ENCODE peak calls at places on chromosomes 3 and 15, in four cellular contexts. Y is K562, B is HepG2, T is HCT116. W is an unnamed sample. For H3K4me1, the result is how much of the 10 kb centered on the place peaks cover.

GRCh38 chr3:178930116-178930515 is 141.5 kb downstream of the ZMAT3 start:
- DNase-seq in Y (no peak), B (no peak), T (no peak), W (no peak)

GRCh38 chr3:9280477-9281219 is 31.2 kb upstream of the SRGAP3 start:
- DNase-seq in Y (no peak), B (no peak), T (no peak), W (no peak)

GRCh38 chr3:87228316-87228715 is 1.2 kb downstream of the CHMP2B start:
- DNase-seq in Y (no peak), B (peak), T (no peak), W (no peak)

GRCh38 chr15:30923429-30923828 is 19.7 kb downstream of the FAN1 start:
- DNase-seq in Y (no peak), B (no peak), T (no peak), W (no peak)

GRCh38 chr3:88032245-88032644 is 26.6 kb downstream of the CGGBP1 start:
- DNase-seq in Y (no peak), B (no peak), T (no peak), W (no peak)

GRCh38 chr3:172987268-172987667 is 153.8 kb downstream of the SPATA16 start:
- DNase-seq in Y (peak), B (peak), T (peak), W (no peak)

GRCh38 chr3:173403376-173403775 is 5.8 kb downstream of the NLGN1 start:
- DNase-seq in Y (no peak), B (no peak), T (no peak), W (no peak)

GRCh38 chr3:66998899-66999235 is 760 bp downstream of the KBTBD8 start:
- DNase-seq in Y (no peak), B (no peak), T (no peak), W (no peak)

GRCh38 chr3:170980399-170980798 is 46.1 kb downstream of the SLC2A2 start:
- DNase-seq in Y (no peak), B (no peak), T (no peak), W (no peak)

GRCh38 chr15:88954431-88955277 is 41.5 kb upstream of the MFGE8 start:
- DNase-seq in Y (no peak), B (no peak), T (no peak), W (no peak)

GRCh38 chr3:30894521-30895289 is at the start of gene GADL1:
- DNase-seq in Y (no peak), B (no peak), T (no peak), W (no peak)

GRCh38 chr3:122947621-122948202 is 79.9 kb downstream of the SEMA5B start:
- DNase-seq in Y (no peak), B (no peak), T (no peak), W (no peak)

GRCh38 chr3:98994128-98994762 is 92.8 kb upstream of the DCBLD2 start:
- DNase-seq in Y (no peak), B (peak), T (peak), W (no peak)

GRCh38 chr3:15510493-15510892 is 11.0 kb downstream of the COLQ start:
- DNase-seq in Y (no peak), B (no peak), T (no peak), W (no peak)

GRCh38 chr3:15512173-15512572 is 9.3 kb downstream of the COLQ start:
- DNase-seq in Y (no peak), B (no peak), T (no peak), W (no peak)

GRCh38 chr3:15513810-15514662 is 7.5 kb downstream of the COLQ start:
- DNase-seq in Y (no peak), B (no peak), T (no peak), W (no peak)

GRCh38 chr3:15513121-15513520 is 8.4 kb downstream of the COLQ start:
- DNase-seq in Y (no peak), B (no peak), T (no peak), W (no peak)

GRCh38 chr3:15511156-15511555 is 10.3 kb downstream of the COLQ start:
- DNase-seq in Y (no peak), B (no peak), T (no peak), W (no peak)
- H3K4me3 ChIP-seq in Y (no peak), B (no peak), T (no peak), W (no peak)

DNA sequence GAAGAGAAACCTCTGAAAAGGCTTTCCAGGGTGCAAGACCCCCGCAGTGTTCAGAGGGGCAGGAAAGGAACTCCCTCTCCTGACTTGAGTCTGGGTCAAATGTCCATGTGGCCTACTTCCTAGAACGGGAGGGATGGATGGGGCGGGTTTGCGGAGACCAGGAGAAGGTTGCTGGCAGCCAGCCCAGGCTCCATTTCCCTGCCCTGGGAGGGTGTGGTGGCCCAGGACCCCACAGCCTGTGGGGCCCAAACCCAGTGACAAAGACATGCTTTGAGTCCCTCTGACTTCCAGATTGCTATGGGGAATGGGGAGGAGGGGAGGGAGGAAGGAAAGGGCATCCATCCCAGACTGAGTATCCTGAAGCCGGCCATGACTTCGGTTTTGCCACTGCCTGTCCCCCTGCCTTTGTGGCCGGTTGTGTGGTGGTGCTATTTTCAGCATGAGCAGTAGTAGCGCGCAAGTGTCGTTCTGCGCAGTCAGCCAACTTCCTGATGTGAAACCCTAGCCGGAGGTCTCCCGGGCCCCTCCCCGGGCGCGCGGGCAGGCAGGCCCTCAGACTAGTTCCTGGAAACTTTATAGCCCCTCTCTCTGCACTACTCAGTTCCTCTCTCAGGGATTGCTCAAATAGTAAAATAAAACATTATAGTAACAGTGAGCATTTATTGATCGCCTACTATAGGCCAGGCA is 24.4 kb downstream of the MAGEF1 start:
- DNase-seq in Y (no peak), B (no peak), T (no peak), W (no peak)
- TF ChIP-seq TCF7L2 in Y (no peak), B (no peak), T (no peak), W (no peak)

GRCh38 chr15:84988909-84989644 is 7.4 kb downstream of the PDE8A start:
- DNase-seq in Y (no peak), B (no peak), T (no peak), W (no peak)
- H3K4me1 ChIP-seq in Y (under half), B (half or more), T (under half), W (under half)

DNA sequence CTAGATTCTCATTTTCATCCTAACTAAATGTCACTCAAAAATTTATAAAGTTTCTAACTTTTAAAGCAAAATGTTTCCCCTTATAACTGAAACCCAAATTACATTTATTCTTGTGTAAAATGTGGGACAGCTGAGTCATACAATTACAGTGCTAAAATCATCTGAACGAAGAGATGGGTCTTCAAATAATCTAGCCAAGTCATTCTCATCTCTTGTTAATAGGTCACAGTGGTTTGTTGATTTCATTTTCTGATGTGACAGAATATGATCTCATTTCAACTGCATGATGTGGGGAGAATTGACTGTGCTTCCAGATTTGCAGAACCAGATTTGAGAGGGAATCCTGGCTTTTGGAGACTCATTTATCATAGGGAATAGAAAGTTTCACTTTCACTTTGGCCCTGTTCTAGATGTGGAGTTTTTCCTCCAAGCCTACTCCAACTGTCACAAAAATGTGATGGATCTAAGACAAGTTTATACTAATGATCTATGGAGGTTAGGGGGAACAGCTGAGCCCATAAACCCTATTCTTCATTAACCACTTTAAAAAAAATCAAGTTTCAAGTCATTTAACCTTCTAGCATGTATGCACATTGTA is 685.0 kb downstream of the PDCD6IP start:
- DNase-seq in Y (no peak), B (no peak), T (no peak), W (no peak)
- H3K4me3 ChIP-seq in Y (no peak), B (no peak), T (no peak), W (peak)

DNA sequence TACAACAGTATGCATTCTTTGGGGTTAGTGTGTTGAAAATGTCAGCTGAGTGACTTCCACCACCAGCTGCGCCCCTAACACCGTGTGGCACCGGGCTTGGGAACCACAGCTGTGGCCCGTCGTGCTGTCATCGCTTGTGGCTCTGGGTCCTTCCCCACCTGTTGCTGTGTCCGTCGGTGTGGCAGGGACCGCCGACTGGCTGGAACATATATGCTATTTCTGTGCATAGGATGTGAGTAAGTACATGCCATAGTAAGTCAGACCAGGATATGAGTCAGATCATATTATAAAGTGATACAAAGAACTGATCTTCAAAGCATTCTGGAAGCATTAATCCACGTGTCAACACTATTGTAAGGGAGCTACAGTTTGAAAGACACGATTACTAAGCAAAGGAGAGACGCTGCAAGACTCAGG is 31.9 kb downstream of the EHD4 start:
- DNase-seq in Y (no peak), B (peak), T (peak), W (peak)
- TF ChIP-seq TCF7L2 in Y (no peak), B (no peak), T (peak), W (peak)

GRCh38 chr15:84727429-84727828 is 11.5 kb upstream of the SEC11A start:
- DNase-seq in Y (no peak), B (no peak), T (no peak), W (no peak)
- H3K4me1 ChIP-seq in Y (under half), B (under half), T (under half), W (under half)

DNA sequence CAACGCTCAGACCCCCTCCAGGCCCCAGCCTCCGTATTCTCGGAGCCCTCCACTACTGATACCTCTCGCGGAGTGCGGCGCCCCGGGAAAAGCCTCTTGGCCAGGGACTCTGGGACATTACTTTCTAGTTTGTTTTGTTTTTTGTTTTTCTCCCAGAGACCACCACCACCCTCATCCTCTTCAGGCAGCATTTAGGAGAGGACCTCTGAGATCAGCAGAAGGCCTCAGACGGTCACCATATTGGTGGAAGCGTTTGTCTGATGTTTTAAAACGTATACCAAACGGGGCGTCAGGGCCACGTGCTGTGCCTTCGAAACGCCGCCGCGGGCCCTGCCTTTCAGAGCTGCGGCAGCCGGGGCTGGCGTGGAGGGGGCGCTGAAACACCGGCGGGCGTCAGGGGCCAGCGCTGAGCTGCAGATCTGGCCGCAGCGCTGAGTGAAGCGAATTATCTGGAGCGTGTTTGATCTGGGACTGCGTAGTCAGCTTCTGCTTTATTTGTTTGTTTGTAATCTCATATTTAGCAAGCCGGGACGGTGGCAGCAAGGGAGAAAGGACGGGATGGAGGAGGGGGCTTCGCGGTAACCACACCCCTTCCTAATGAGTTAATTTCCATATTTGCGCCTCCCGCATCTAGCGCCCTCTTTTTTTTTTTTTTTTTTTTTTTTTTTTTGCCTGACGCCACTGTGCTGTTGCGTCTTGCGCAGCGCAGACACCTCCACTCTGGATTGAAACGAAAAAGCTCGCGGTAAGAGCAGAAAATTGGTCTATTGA is 14.8 kb downstream of the SOX2 start:
- DNase-seq in Y (no peak), B (no peak), T (no peak), W (no peak)
- H3K4me3 ChIP-seq in Y (no peak), B (no peak), T (no peak), W (peak)

GRCh38 chr3:141231101-141231922 is at the start of gene PXYLP1:
- DNase-seq in Y (peak), B (peak), T (peak), W (no peak)

GRCh38 chr3:141233457-141234161 is 2.0 kb downstream of the PXYLP1 start:
- DNase-seq in Y (no peak), B (no peak), T (no peak), W (no peak)

GRCh38 chr3:141230293-141230692 is 1.3 kb upstream of the PXYLP1 start:
- DNase-seq in Y (no peak), B (no peak), T (no peak), W (no peak)

GRCh38 chr3:141234283-141234682 is 2.7 kb downstream of the PXYLP1 start:
- DNase-seq in Y (no peak), B (no peak), T (no peak), W (no peak)

DNA sequence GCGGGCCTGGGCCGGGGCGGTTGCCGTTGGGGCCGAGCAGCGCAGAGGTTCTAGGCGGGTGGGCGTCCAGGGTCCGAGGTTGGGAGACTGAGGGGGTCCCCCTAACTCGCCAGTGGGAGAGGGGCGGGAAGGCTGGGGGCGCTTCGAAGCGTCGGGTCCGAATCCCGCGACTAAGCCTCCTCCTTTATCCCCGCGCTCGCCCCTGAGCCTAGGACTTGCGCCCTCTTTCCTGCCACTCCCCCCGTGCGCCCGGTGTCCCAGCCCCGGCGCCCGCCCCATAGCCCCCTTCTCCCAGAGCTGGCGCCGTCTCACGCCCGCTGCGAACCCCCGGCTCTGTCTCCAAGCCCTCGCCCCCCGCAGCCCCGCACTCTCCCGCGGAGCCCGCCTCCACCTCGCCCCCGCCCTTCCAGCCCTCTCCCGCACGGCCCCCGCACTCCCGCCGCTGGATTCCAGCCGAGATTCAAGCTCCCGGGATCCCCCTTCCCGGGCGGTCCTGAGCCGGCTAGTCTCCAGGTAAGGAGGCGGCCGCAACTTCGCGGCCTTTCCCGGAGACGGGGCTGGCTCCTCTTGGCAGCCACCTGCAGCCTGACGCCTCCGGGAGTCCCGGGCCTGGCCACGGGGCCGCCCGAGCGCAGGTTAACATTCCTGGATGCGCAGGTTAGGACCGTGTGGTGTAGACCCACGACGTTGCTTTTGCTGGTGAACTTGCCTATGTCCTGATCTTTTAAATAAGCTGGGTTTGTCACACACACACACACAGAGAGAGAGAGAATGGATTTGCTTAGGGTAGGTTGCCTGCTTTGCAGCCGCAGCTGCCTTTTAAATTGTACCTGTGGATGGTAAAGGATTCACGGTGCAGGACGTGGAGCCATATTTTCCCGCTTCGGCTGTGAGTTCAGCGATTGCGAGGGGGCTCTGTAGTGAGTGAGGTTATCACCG is 567 bp downstream of the PXYLP1 start:
- DNase-seq in Y (peak), B (no peak), T (no peak), W (no peak)
- TF ChIP-seq TCF7L2 in Y (no peak), B (no peak), T (no peak), W (no peak)

W was measured in Panc1.